ENCODE peak calls at places on chromosomes 16 and 17, in seven cellular contexts. J, I, F, V, W, M and C are unnamed samples.
A peak's percentile ranks its signal among the peaks of the same experiment; 100 is the strongest.

GRCh38 chr16:62208934-62209333 is 172.7 kb upstream of the CDH8 start:
- DNase-seq in M (no peak), V (no peak), F (no peak), J (no peak), W (no peak), I (no peak), C (no peak)

GRCh38 chr17:60043846-60044245 is 34.9 kb downstream of the HEATR6 start:
- DNase-seq in J (no peak), I (no peak), W (no peak), V (no peak), F (no peak), M (no peak), C (no peak)

GRCh38 chr16:19923396-19923795 is 38.7 kb upstream of the GPRC5B start:
- DNase-seq in W (no peak), J (no peak), I (no peak), V (no peak), F (no peak), M (no peak), C (no peak)

GRCh38 chr16:81532491-81533174 is 88.0 kb downstream of the CMIP start:
- DNase-seq in I (no peak), M (no peak), V (no peak), W (no peak), F (no peak), J (no peak), C (no peak)

GRCh38 chr16:66344533-66345145 is 21.9 kb upstream of the CDH5 start:
- DNase-seq in J (peak; percentile 45), F (peak; percentile 29), V (peak; percentile 26), I (no peak), W (peak; percentile 55), M (peak; percentile 46), C (no peak)

GRCh38 chr17:73265646-73266640 is 4.3 kb upstream of the CPSF4L start:
- DNase-seq in I (no peak), V (no peak), M (no peak), W (peak; percentile 38), J (no peak), F (no peak), C (no peak)

GRCh38 chr16:13178318-13178717 is 276.9 kb downstream of the SHISA9 start:
- DNase-seq in W (no peak), M (no peak), I (no peak), F (no peak), V (no peak), J (no peak), C (no peak)

GRCh38 chr16:70687172-70687531 is 1.3 kb upstream of the MTSS2 start:
- DNase-seq in M (peak; percentile 65), W (peak; percentile 53), V (no peak), I (no peak), J (no peak), F (no peak), C (no peak)

GRCh38 chr17:80872011-80872929 is 119.4 kb upstream of the CHMP6 start:
- DNase-seq in F (no peak), J (no peak), V (no peak), W (no peak), I (no peak), M (no peak), C (no peak)

GRCh38 chr17:52157161-52157560 is 1.4 kb downstream of the CA10 start:
- DNase-seq in J (peak; percentile 7), I (no peak), W (no peak), M (no peak), F (peak; percentile 56), V (no peak), C (no peak)

GRCh38 chr17:32769846-32770245 is 107.1 kb downstream of the MYO1D start:
- DNase-seq in F (no peak), W (no peak), J (no peak), V (no peak), M (no peak), I (no peak), C (no peak)

GRCh38 chr16:86120982-86121242 is 221.9 kb downstream of the IRF8 start:
- DNase-seq in V (no peak), W (no peak), I (no peak), F (no peak), J (no peak), M (no peak), C (no peak)

GRCh38 chr16:10309271-10309932 is 76.5 kb upstream of the ATF7IP2 start:
- DNase-seq in W (no peak), I (no peak), V (no peak), F (no peak), M (no peak), J (no peak), C (no peak)

GRCh38 chr16:81493755-81494433 is 49.3 kb downstream of the CMIP start:
- DNase-seq in I (peak; percentile 26), V (peak; percentile 49), J (no peak), F (no peak), W (peak; percentile 49), M (peak; percentile 27), C (no peak)

GRCh38 chr17:3398310-3398709 is at the start of gene OR1E1:
- DNase-seq in I (no peak), V (no peak), J (no peak), F (no peak), M (no peak), W (no peak), C (no peak)

GRCh38 chr17:19237389-19238166 is 412 bp downstream of the EPN2 start:
- DNase-seq in I (peak; percentile 1), J (peak; percentile 69), M (peak; percentile 30), W (no peak), V (no peak), F (peak; percentile 6), C (peak; percentile 64)

GRCh38 chr17:67076290-67076689 is 31.9 kb downstream of the CACNG1 start:
- DNase-seq in F (no peak), I (no peak), W (no peak), V (no peak), M (no peak), J (no peak), C (no peak)

GRCh38 chr17:17790673-17791464 is 45.9 kb downstream of the SREBF1 start:
- DNase-seq in J (no peak), I (no peak), V (no peak), W (no peak), F (no peak), M (no peak), C (no peak)

GRCh38 chr17:57619061-57619937 is 125.8 kb downstream of the CCDC182 start:
- DNase-seq in J (no peak), V (no peak), W (no peak), F (no peak), M (no peak), I (no peak), C (no peak)

GRCh38 chr17:47785538-47786123 is 36.0 kb downstream of the OSBPL7 start:
- DNase-seq in F (no peak), W (peak; percentile 64), I (no peak), J (peak; percentile 55), V (no peak), M (no peak), C (no peak)

GRCh38 chr17:33284022-33284421 is 9.1 kb downstream of the ASIC2 start:
- DNase-seq in F (no peak), I (no peak), M (peak; percentile 71), W (no peak), V (peak; percentile 90), J (no peak), C (no peak)

GRCh38 chr16:9521749-9522370 is 430.4 kb downstream of the HAPSTR1 start:
- DNase-seq in V (no peak), I (no peak), J (no peak), W (no peak), M (no peak), F (no peak), C (no peak)

GRCh38 chr16:11329080-11329491 is 16.2 kb upstream of the RMI2 start:
- DNase-seq in J (peak; percentile 71), W (no peak), I (no peak), M (no peak), F (no peak), V (no peak), C (no peak)

GRCh38 chr17:78890111-78890897 is 12.7 kb downstream of the CEP295NL start:
- DNase-seq in I (peak; percentile 6), F (no peak), J (peak; percentile 70), M (no peak), W (peak; percentile 97), V (no peak), C (peak; percentile 82)